ENCODE peak calls at places on chromosomes 5 and 9, in four cellular contexts. Q, O, W and Z are unnamed samples.

GRCh38 chr9:100355561-100355960 is 2.8 kb upstream of the TEX10 start:
- DNase-seq in Q (no peak), O (no peak), W (no peak), Z (no peak)

GRCh38 chr9:9091387-9091786 is 1291.8 kb upstream of the DMAC1 start:
- DNase-seq in Q (no peak), O (no peak), W (no peak), Z (no peak)

GRCh38 chr5:177434942-177435738 is 8.7 kb downstream of the GRK6 start:
- DNase-seq in Q (no peak), O (no peak), W (no peak), Z (no peak)

GRCh38 chr9:3842839-3843238 is 317.0 kb upstream of the RFX3 start:
- DNase-seq in Q (no peak), O (no peak), W (no peak), Z (no peak)

GRCh38 chr9:113837349-113837748 is 38.8 kb upstream of the ZNF618 start:
- DNase-seq in Q (no peak), O (no peak), W (no peak), Z (no peak)

GRCh38 chr9:129182625-129183494 is 4.8 kb upstream of the IER5L start:
- DNase-seq in Q (peak), O (peak), W (no peak), Z (no peak)

GRCh38 chr9:74589576-74589975 is 92.4 kb downstream of the RORB start:
- DNase-seq in Q (no peak), O (no peak), W (no peak), Z (no peak)

GRCh38 chr5:99646011-99646647 is 717.3 kb upstream of the CHD1 start:
- DNase-seq in Q (no peak), O (no peak), W (no peak), Z (no peak)

GRCh38 chr5:134509308-134510040 is 16.0 kb upstream of the JADE2 start:
- DNase-seq in Q (no peak), O (peak), W (no peak), Z (no peak)

GRCh38 chr5:91380491-91381133 is 2.5 kb downstream of the ARRDC3 start:
- DNase-seq in Q (peak), O (peak), W (peak), Z (peak)

GRCh38 chr9:6925841-6926240 is 168.1 kb downstream of the KDM4C start:
- DNase-seq in Q (no peak), O (no peak), W (no peak), Z (no peak)

GRCh38 chr5:177447066-177447610 is 524 bp downstream of the PRR7 start:
- DNase-seq in Q (peak), O (peak), W (peak), Z (peak)

GRCh38 chr9:70868661-70869652 is 252.5 kb downstream of the TRPM3 start:
- DNase-seq in Q (no peak), O (no peak), W (no peak), Z (peak)

GRCh38 chr9:96524764-96525163 is 74.8 kb downstream of the HABP4 start:
- DNase-seq in Q (no peak), O (no peak), W (no peak), Z (no peak)

GRCh38 chr5:150637245-150638052 is 3.0 kb upstream of the SYNPO start:
- DNase-seq in Q (peak), O (no peak), W (no peak), Z (no peak)

GRCh38 chr5:135433626-135434426 is 13.3 kb downstream of the DCANP1 start:
- DNase-seq in Q (peak), O (peak), W (no peak), Z (no peak)

GRCh38 chr9:68947015-68947414 is 66.9 kb downstream of the PRKACG start:
- DNase-seq in Q (no peak), O (no peak), W (no peak), Z (no peak)

GRCh38 chr5:159034083-159034824 is 65.5 kb downstream of the EBF1 start:
- DNase-seq in Q (no peak), O (no peak), W (no peak), Z (no peak)

GRCh38 chr9:5441043-5441442 is 3.3 kb upstream of the PLGRKT start:
- DNase-seq in Q (no peak), O (no peak), W (no peak), Z (no peak)